ENCODE peak calls at places on chromosomes 5 and 9, in nine cellular contexts. One of them, this sample, is unnamed.

GRCh38 chr9:106932178-106932577 is 69.2 kb downstream of the ZNF462 start:
- DNase-seq in tibial nerve: no peak
- DNase-seq in suprapubic skin: peak; percentile 76
- DNase-seq in A549: no peak
- DNase-seq in transverse colon: no peak
- DNase-seq in ovary: no peak
- DNase-seq in K562: no peak
- DNase-seq in sigmoid colon: no peak
- DNase-seq in SK-N-SH: no peak
- DNase-seq in this sample: no peak

GRCh38 chr9:124392855-124393460 is 22.3 kb downstream of the PSMB7 start:
- DNase-seq in tibial nerve: no peak
- DNase-seq in suprapubic skin: no peak
- DNase-seq in SK-N-SH: peak; percentile 77
- DNase-seq in K562: peak; percentile 54
- DNase-seq in sigmoid colon: no peak
- DNase-seq in ovary: no peak
- DNase-seq in transverse colon: no peak
- DNase-seq in A549: peak; percentile 87
- DNase-seq in this sample: no peak

GRCh38 chr5:57494104-57495098 is 11.8 kb upstream of the ACTBL2 start:
- DNase-seq in K562: peak; percentile 75
- DNase-seq in SK-N-SH: no peak
- DNase-seq in A549: peak; percentile 71
- DNase-seq in ovary: peak; percentile 58
- DNase-seq in suprapubic skin: no peak
- DNase-seq in tibial nerve: no peak
- DNase-seq in sigmoid colon: no peak
- DNase-seq in transverse colon: peak; percentile 41
- DNase-seq in this sample: peak; percentile 77

GRCh38 chr9:85443190-85443598 is 298.6 kb downstream of the AGTPBP1 start:
- DNase-seq in transverse colon: no peak
- DNase-seq in K562: no peak
- DNase-seq in sigmoid colon: no peak
- DNase-seq in ovary: no peak
- DNase-seq in A549: no peak
- DNase-seq in SK-N-SH: no peak
- DNase-seq in suprapubic skin: no peak
- DNase-seq in tibial nerve: no peak
- DNase-seq in this sample: no peak

GRCh38 chr5:154477382-154478223 is 424 bp downstream of the HAND1 start:
- DNase-seq in K562: no peak
- DNase-seq in suprapubic skin: no peak
- DNase-seq in ovary: no peak
- DNase-seq in sigmoid colon: no peak
- DNase-seq in transverse colon: no peak
- DNase-seq in tibial nerve: no peak
- DNase-seq in SK-N-SH: no peak
- DNase-seq in A549: peak; percentile 25
- DNase-seq in this sample: no peak

GRCh38 chr9:84785766-84786547 is 116.4 kb downstream of the NTRK2 start:
- DNase-seq in suprapubic skin: no peak
- DNase-seq in transverse colon: no peak
- DNase-seq in K562: no peak
- DNase-seq in SK-N-SH: no peak
- DNase-seq in sigmoid colon: no peak
- DNase-seq in tibial nerve: no peak
- DNase-seq in A549: no peak
- DNase-seq in ovary: no peak
- DNase-seq in this sample: no peak

GRCh38 chr5:96871686-96872085 is 4.6 kb upstream of the ERAP2 start:
- DNase-seq in SK-N-SH: no peak
- DNase-seq in sigmoid colon: no peak
- DNase-seq in ovary: no peak
- DNase-seq in tibial nerve: no peak
- DNase-seq in K562: no peak
- DNase-seq in A549: no peak
- DNase-seq in transverse colon: no peak
- DNase-seq in suprapubic skin: no peak
- DNase-seq in this sample: no peak

GRCh38 chr9:134191455-134192209 is 27.3 kb upstream of the RNU6ATAC start:
- DNase-seq in A549: no peak
- DNase-seq in K562: no peak
- DNase-seq in sigmoid colon: peak; percentile 25
- DNase-seq in tibial nerve: no peak
- DNase-seq in suprapubic skin: peak; percentile 52
- DNase-seq in transverse colon: no peak
- DNase-seq in SK-N-SH: peak; percentile 18
- DNase-seq in ovary: no peak
- DNase-seq in this sample: no peak

GRCh38 chr5:128596071-128596470 is 58.0 kb upstream of the FBN2 start:
- DNase-seq in transverse colon: no peak
- DNase-seq in K562: no peak
- DNase-seq in A549: no peak
- DNase-seq in suprapubic skin: no peak
- DNase-seq in sigmoid colon: no peak
- DNase-seq in SK-N-SH: no peak
- DNase-seq in tibial nerve: no peak
- DNase-seq in ovary: no peak
- DNase-seq in this sample: no peak

GRCh38 chr5:171162602-171163001 is 146.4 kb upstream of the TLX3 start:
- DNase-seq in A549: peak; percentile 21
- DNase-seq in transverse colon: no peak
- DNase-seq in suprapubic skin: no peak
- DNase-seq in ovary: no peak
- DNase-seq in SK-N-SH: peak; percentile 38
- DNase-seq in K562: peak; percentile 30
- DNase-seq in tibial nerve: no peak
- DNase-seq in sigmoid colon: no peak
- DNase-seq in this sample: no peak

GRCh38 chr9:134424818-134425217 is 98.6 kb downstream of the RXRA start:
- DNase-seq in A549: no peak
- DNase-seq in SK-N-SH: no peak
- DNase-seq in suprapubic skin: no peak
- DNase-seq in tibial nerve: no peak
- DNase-seq in K562: no peak
- DNase-seq in transverse colon: no peak
- DNase-seq in ovary: no peak
- DNase-seq in sigmoid colon: no peak
- DNase-seq in this sample: no peak

GRCh38 chr9:73683862-73684591 is 532.4 kb downstream of the ANXA1 start:
- DNase-seq in sigmoid colon: no peak
- DNase-seq in suprapubic skin: no peak
- DNase-seq in SK-N-SH: peak; percentile 1
- DNase-seq in tibial nerve: no peak
- DNase-seq in K562: no peak
- DNase-seq in A549: peak; percentile 44
- DNase-seq in ovary: no peak
- DNase-seq in transverse colon: no peak
- DNase-seq in this sample: no peak

GRCh38 chr5:141330299-141331080 is at the start of gene PCDHGA1:
- DNase-seq in tibial nerve: no peak
- DNase-seq in transverse colon: no peak
- DNase-seq in suprapubic skin: no peak
- DNase-seq in K562: peak; percentile 31
- DNase-seq in sigmoid colon: no peak
- DNase-seq in A549: peak; percentile 74
- DNase-seq in SK-N-SH: peak; percentile 35
- DNase-seq in ovary: no peak
- DNase-seq in this sample: no peak

GRCh38 chr5:75524591-75524990 is 12.9 kb downstream of the POLK start:
- DNase-seq in SK-N-SH: no peak
- DNase-seq in transverse colon: no peak
- DNase-seq in ovary: no peak
- DNase-seq in sigmoid colon: no peak
- DNase-seq in tibial nerve: no peak
- DNase-seq in A549: no peak
- DNase-seq in suprapubic skin: no peak
- DNase-seq in K562: no peak
- DNase-seq in this sample: no peak

GRCh38 chr5:138466900-138467710 is 1.8 kb downstream of the EGR1 start:
- DNase-seq in sigmoid colon: no peak
- DNase-seq in transverse colon: peak; percentile 51
- DNase-seq in ovary: peak; percentile 63
- DNase-seq in K562: no peak
- DNase-seq in tibial nerve: peak; percentile 12
- DNase-seq in A549: peak; percentile 48
- DNase-seq in SK-N-SH: peak; percentile 27
- DNase-seq in suprapubic skin: no peak
- DNase-seq in this sample: peak; percentile 52

GRCh38 chr5:134051305-134051704 is 46.5 kb upstream of the VDAC1 start:
- DNase-seq in ovary: no peak
- DNase-seq in suprapubic skin: no peak
- DNase-seq in tibial nerve: no peak
- DNase-seq in sigmoid colon: no peak
- DNase-seq in A549: no peak
- DNase-seq in transverse colon: no peak
- DNase-seq in SK-N-SH: no peak
- DNase-seq in K562: no peak
- DNase-seq in this sample: no peak

GRCh38 chr9:16986441-16987387 is 116.2 kb upstream of the BNC2 start:
- DNase-seq in tibial nerve: no peak
- DNase-seq in sigmoid colon: no peak
- DNase-seq in suprapubic skin: no peak
- DNase-seq in SK-N-SH: no peak
- DNase-seq in ovary: no peak
- DNase-seq in A549: no peak
- DNase-seq in K562: no peak
- DNase-seq in transverse colon: no peak
- DNase-seq in this sample: no peak

GRCh38 chr5:179914032-179914755 is 6.5 kb upstream of the TBC1D9B start:
- DNase-seq in A549: peak; percentile 74
- DNase-seq in suprapubic skin: peak; percentile 60
- DNase-seq in K562: no peak
- DNase-seq in transverse colon: peak; percentile 39
- DNase-seq in tibial nerve: no peak
- DNase-seq in ovary: no peak
- DNase-seq in SK-N-SH: no peak
- DNase-seq in sigmoid colon: no peak
- DNase-seq in this sample: no peak

GRCh38 chr5:171999877-172000276 is 6.6 kb downstream of the FBXW11 start:
- DNase-seq in transverse colon: no peak
- DNase-seq in suprapubic skin: no peak
- DNase-seq in ovary: no peak
- DNase-seq in K562: no peak
- DNase-seq in A549: no peak
- DNase-seq in SK-N-SH: no peak
- DNase-seq in tibial nerve: no peak
- DNase-seq in sigmoid colon: no peak
- DNase-seq in this sample: no peak

DNA sequence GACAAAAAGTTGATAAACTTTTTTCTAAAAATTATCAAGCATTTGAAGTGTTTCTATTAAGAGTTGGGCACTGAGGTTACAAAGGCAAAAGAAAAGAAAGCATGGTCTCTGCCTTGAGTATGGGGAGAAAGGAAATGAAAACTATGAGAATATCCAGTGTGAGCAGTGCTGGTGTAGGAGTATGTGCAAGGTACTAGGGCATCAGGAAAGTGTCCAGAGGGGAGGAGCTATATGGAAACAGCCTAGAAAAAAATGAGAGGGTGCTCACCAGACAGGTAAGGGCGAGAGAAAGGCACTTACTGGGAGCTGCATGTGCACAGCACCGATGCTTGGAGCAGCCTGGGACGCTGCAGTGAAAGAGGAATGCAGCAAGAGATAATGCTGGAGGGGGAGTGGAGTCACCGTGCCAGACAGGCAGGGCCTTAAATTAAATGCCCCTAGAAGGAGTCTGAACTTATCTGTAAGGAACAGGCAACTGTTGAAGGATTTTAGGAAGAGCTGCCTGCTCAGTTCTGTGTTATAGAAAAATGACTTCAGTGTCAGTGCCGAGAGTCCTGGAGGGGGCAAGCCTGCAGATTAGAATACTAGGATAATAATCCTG is 14.1 kb downstream of the MCC start:
- DNase-seq in sigmoid colon: no peak
- DNase-seq in suprapubic skin: no peak
- DNase-seq in transverse colon: no peak
- DNase-seq in ovary: no peak
- DNase-seq in A549: no peak
- DNase-seq in tibial nerve: no peak
- DNase-seq in SK-N-SH: no peak
- DNase-seq in K562: peak; percentile 83
- DNase-seq in this sample: no peak
- TF ChIP-seq EP300 in sigmoid colon: no peak
- TF ChIP-seq EP300 in suprapubic skin: no peak
- TF ChIP-seq EP300 in transverse colon: no peak
- TF ChIP-seq EP300 in ovary: no peak
- TF ChIP-seq EP300 in A549: no peak
- TF ChIP-seq EP300 in tibial nerve: no peak
- TF ChIP-seq EP300 in SK-N-SH: no peak
- TF ChIP-seq EP300 in K562: peak; percentile 67
- TF ChIP-seq EP300 in this sample: no peak

GRCh38 chr5:167261309-167262100 is 1029.9 kb upstream of the WWC1 start:
- DNase-seq in suprapubic skin: no peak
- DNase-seq in tibial nerve: no peak
- DNase-seq in sigmoid colon: no peak
- DNase-seq in transverse colon: no peak
- DNase-seq in ovary: no peak
- DNase-seq in SK-N-SH: no peak
- DNase-seq in A549: peak; percentile 26
- DNase-seq in K562: no peak
- DNase-seq in this sample: no peak
- TF ChIP-seq CTCF in suprapubic skin: no peak
- TF ChIP-seq CTCF in tibial nerve: no peak
- TF ChIP-seq CTCF in sigmoid colon: no peak
- TF ChIP-seq CTCF in transverse colon: no peak
- TF ChIP-seq CTCF in ovary: no peak
- TF ChIP-seq CTCF in SK-N-SH: peak; percentile 57
- TF ChIP-seq CTCF in A549: peak; percentile 41
- TF ChIP-seq CTCF in K562: no peak
- TF ChIP-seq CTCF in this sample: no peak

GRCh38 chr9:128104171-128104618 is 23.3 kb downstream of the PTGES2 start:
- DNase-seq in K562: no peak
- DNase-seq in ovary: peak; percentile 80
- DNase-seq in transverse colon: peak; percentile 73
- DNase-seq in A549: no peak
- DNase-seq in SK-N-SH: no peak
- DNase-seq in suprapubic skin: no peak
- DNase-seq in tibial nerve: no peak
- DNase-seq in sigmoid colon: no peak
- DNase-seq in this sample: peak; percentile 87
- TF ChIP-seq EP300 in K562: no peak
- TF ChIP-seq EP300 in ovary: no peak
- TF ChIP-seq EP300 in transverse colon: no peak
- TF ChIP-seq EP300 in A549: no peak
- TF ChIP-seq EP300 in SK-N-SH: no peak
- TF ChIP-seq EP300 in suprapubic skin: no peak
- TF ChIP-seq EP300 in tibial nerve: no peak
- TF ChIP-seq EP300 in sigmoid colon: no peak
- TF ChIP-seq EP300 in this sample: no peak

DNA sequence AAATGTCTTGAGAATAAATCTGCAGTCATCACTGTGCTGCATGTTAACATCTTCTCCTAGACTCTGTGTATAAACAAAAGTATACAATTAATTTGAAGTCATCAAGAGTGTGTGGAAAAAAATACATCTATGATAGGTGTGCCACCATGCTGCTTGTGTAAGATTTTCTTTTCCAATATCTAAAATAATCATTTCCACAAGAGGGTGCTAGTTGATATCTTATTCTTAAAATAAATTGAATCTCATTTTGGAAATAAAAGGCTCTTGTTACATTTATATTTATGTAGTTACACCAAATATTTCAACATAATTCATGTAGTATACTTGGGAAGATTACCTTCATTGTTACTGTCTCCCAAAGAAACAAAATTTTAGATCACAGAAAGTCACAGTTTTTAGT is 14.1 kb upstream of the MOCS2 start:
- DNase-seq in ovary: no peak
- DNase-seq in transverse colon: no peak
- DNase-seq in sigmoid colon: no peak
- DNase-seq in suprapubic skin: no peak
- DNase-seq in K562: no peak
- DNase-seq in SK-N-SH: no peak
- DNase-seq in tibial nerve: no peak
- DNase-seq in A549: no peak
- DNase-seq in this sample: no peak
- TF ChIP-seq CTCF in ovary: no peak
- TF ChIP-seq CTCF in transverse colon: no peak
- TF ChIP-seq CTCF in sigmoid colon: no peak
- TF ChIP-seq CTCF in suprapubic skin: no peak
- TF ChIP-seq CTCF in K562: peak; percentile 26
- TF ChIP-seq CTCF in SK-N-SH: peak; percentile 63
- TF ChIP-seq CTCF in tibial nerve: no peak
- TF ChIP-seq CTCF in A549: peak; percentile 44
- TF ChIP-seq CTCF in this sample: no peak